ENCODE peak calls at places on chromosomes 5 and 9, in seven cellular contexts. One of them, this sample, is unnamed.

GRCh38 chr5:123487298-123487697 is 24.7 kb upstream of the CSNK1G3 start:
- DNase-seq in COR-L47: peak; percentile 2
- DNase-seq in NCI-H748 treated with DMSO at 0.1 percent for 48 hours: no peak
- DNase-seq in neural progenitor cell: no peak
- DNase-seq in NCI-H1105: no peak
- DNase-seq in aorta: no peak
- DNase-seq in RWPE1: no peak
- DNase-seq in this sample: no peak

GRCh38 chr9:6924149-6924548 is 166.4 kb downstream of the KDM4C start:
- DNase-seq in RWPE1: no peak
- DNase-seq in aorta: no peak
- DNase-seq in NCI-H748 treated with DMSO at 0.1 percent for 48 hours: no peak
- DNase-seq in neural progenitor cell: peak; percentile 5
- DNase-seq in COR-L47: no peak
- DNase-seq in NCI-H1105: no peak
- DNase-seq in this sample: no peak

GRCh38 chr5:126912607-126913006 is 117.8 kb downstream of the MARCHF3 start:
- DNase-seq in NCI-H1105: no peak
- DNase-seq in COR-L47: no peak
- DNase-seq in neural progenitor cell: no peak
- DNase-seq in aorta: no peak
- DNase-seq in RWPE1: no peak
- DNase-seq in NCI-H748 treated with DMSO at 0.1 percent for 48 hours: no peak
- DNase-seq in this sample: no peak

GRCh38 chr9:94794768-94795167 is 68.3 kb downstream of the AOPEP start:
- DNase-seq in NCI-H1105: no peak
- DNase-seq in aorta: no peak
- DNase-seq in neural progenitor cell: no peak
- DNase-seq in NCI-H748 treated with DMSO at 0.1 percent for 48 hours: no peak
- DNase-seq in RWPE1: no peak
- DNase-seq in COR-L47: no peak
- DNase-seq in this sample: no peak

GRCh38 chr9:91065231-91066041 is 263.8 kb downstream of the SYK start:
- DNase-seq in COR-L47: no peak
- DNase-seq in RWPE1: no peak
- DNase-seq in NCI-H1105: no peak
- DNase-seq in NCI-H748 treated with DMSO at 0.1 percent for 48 hours: no peak
- DNase-seq in neural progenitor cell: no peak
- DNase-seq in aorta: no peak
- DNase-seq in this sample: no peak

GRCh38 chr5:134070979-134071849 is 43.3 kb upstream of the TCF7 start:
- DNase-seq in NCI-H748 treated with DMSO at 0.1 percent for 48 hours: no peak
- DNase-seq in neural progenitor cell: peak; percentile 62
- DNase-seq in COR-L47: no peak
- DNase-seq in aorta: no peak
- DNase-seq in RWPE1: no peak
- DNase-seq in NCI-H1105: no peak
- DNase-seq in this sample: no peak

GRCh38 chr9:83234541-83234940 is 171.6 kb upstream of the RASEF start:
- DNase-seq in RWPE1: no peak
- DNase-seq in NCI-H748 treated with DMSO at 0.1 percent for 48 hours: no peak
- DNase-seq in COR-L47: no peak
- DNase-seq in aorta: no peak
- DNase-seq in NCI-H1105: no peak
- DNase-seq in neural progenitor cell: no peak
- DNase-seq in this sample: no peak

GRCh38 chr5:112136773-112137172 is 282.3 kb downstream of the EPB41L4A start:
- DNase-seq in neural progenitor cell: no peak
- DNase-seq in NCI-H1105: no peak
- DNase-seq in COR-L47: no peak
- DNase-seq in aorta: no peak
- DNase-seq in RWPE1: no peak
- DNase-seq in NCI-H748 treated with DMSO at 0.1 percent for 48 hours: no peak
- DNase-seq in this sample: no peak

GRCh38 chr5:159741829-159742228 is 174.5 kb upstream of the ADRA1B start:
- DNase-seq in aorta: no peak
- DNase-seq in neural progenitor cell: no peak
- DNase-seq in NCI-H1105: no peak
- DNase-seq in RWPE1: no peak
- DNase-seq in COR-L47: no peak
- DNase-seq in NCI-H748 treated with DMSO at 0.1 percent for 48 hours: no peak
- DNase-seq in this sample: no peak

GRCh38 chr5:111194925-111195324 is 29.3 kb upstream of the CAMK4 start:
- DNase-seq in COR-L47: no peak
- DNase-seq in RWPE1: no peak
- DNase-seq in neural progenitor cell: no peak
- DNase-seq in NCI-H748 treated with DMSO at 0.1 percent for 48 hours: no peak
- DNase-seq in aorta: no peak
- DNase-seq in NCI-H1105: no peak
- DNase-seq in this sample: no peak

GRCh38 chr9:114096041-114096511 is 3.0 kb downstream of the KIF12 start:
- DNase-seq in NCI-H1105: no peak
- DNase-seq in RWPE1: no peak
- DNase-seq in neural progenitor cell: peak; percentile 52
- DNase-seq in NCI-H748 treated with DMSO at 0.1 percent for 48 hours: no peak
- DNase-seq in aorta: no peak
- DNase-seq in COR-L47: no peak
- DNase-seq in this sample: no peak